ENCODE peak calls at places on chromosomes 2 and 18, in four cellular contexts. L is GM20000, C is uterus, O is iris pigment epithelial cell. Z is an unnamed sample.

GRCh38 chr18:45046226-45046625 is 365.5 kb downstream of the SETBP1 start:
- DNase-seq in C (no peak), L (no peak), O (no peak), Z (no peak)

GRCh38 chr2:5546176-5546575 is 146.0 kb upstream of the SOX11 start:
- DNase-seq in O (peak; percentile 6), L (no peak), C (no peak), Z (no peak)

GRCh38 chr2:190809139-190809764 is 71.4 kb upstream of the GLS start:
- DNase-seq in C (no peak), L (no peak), O (no peak), Z (no peak)

GRCh38 chr2:161905389-161906046 is 168.5 kb downstream of the DPP4 start:
- DNase-seq in L (peak; percentile 37), C (no peak), O (peak; percentile 25), Z (peak; percentile 60)

GRCh38 chr18:62876106-62876505 is 160.8 kb downstream of the PHLPP1 start:
- DNase-seq in O (no peak), C (no peak), L (no peak), Z (no peak)

GRCh38 chr2:11344342-11344955 is at the start of gene ROCK2:
- DNase-seq in O (peak; percentile 77), C (peak; percentile 91), L (peak; percentile 95), Z (peak; percentile 87)

GRCh38 chr2:65432227-65433190 is at the start of gene SPRED2:
- DNase-seq in L (peak; percentile 83), O (peak; percentile 98), C (peak; percentile 93), Z (peak; percentile 89)

GRCh38 chr2:219099319-219099718 is 38.6 kb upstream of the IHH start:
- DNase-seq in O (peak; percentile 73), C (no peak), L (no peak), Z (no peak)

GRCh38 chr18:58997811-58998337 is 133.2 kb downstream of the ZNF532 start:
- DNase-seq in O (peak; percentile 85), L (no peak), C (peak; percentile 46), Z (no peak)

GRCh38 chr18:11178951-11179549 is 29.7 kb upstream of the PIEZO2 start:
- DNase-seq in L (no peak), C (peak; percentile 48), O (peak; percentile 53), Z (no peak)

GRCh38 chr18:24319757-24320156 is 77.9 kb downstream of the OSBPL1A start:
- DNase-seq in C (no peak), L (no peak), O (no peak), Z (no peak)

GRCh38 chr2:1591978-1592907 is 152.1 kb downstream of the PXDN start:
- DNase-seq in L (no peak), C (peak; percentile 85), O (peak; percentile 75), Z (no peak)

GRCh38 chr2:148020036-148020357 is 540 bp downstream of the ORC4 start:
- DNase-seq in L (peak; percentile 21), C (no peak), O (no peak), Z (no peak)

GRCh38 chr2:223654384-223654915 is 52.3 kb upstream of the SCG2 start:
- DNase-seq in O (peak; percentile 67), C (no peak), L (no peak), Z (no peak)

GRCh38 chr2:53641290-53641689 is 126.3 kb upstream of the CHAC2 start:
- DNase-seq in C (no peak), O (no peak), L (no peak), Z (no peak)

GRCh38 chr2:191942114-191943103 is 95.5 kb upstream of the CAVIN2 start:
- DNase-seq in C (no peak), L (no peak), O (peak; percentile 54), Z (no peak)

GRCh38 chr2:96839288-96839874 is 4.4 kb downstream of the ANKRD23 start:
- DNase-seq in L (peak; percentile 55), O (no peak), C (no peak), Z (peak; percentile 77)

GRCh38 chr18:54269924-54270844 is 867 bp downstream of the POLI start:
- DNase-seq in L (peak; percentile 34), O (peak; percentile 44), C (no peak), Z (no peak)

GRCh38 chr18:48668466-48669179 is 129.8 kb downstream of the CTIF start:
- DNase-seq in L (no peak), C (no peak), O (no peak), Z (no peak)

GRCh38 chr2:127081826-127082633 is 24.9 kb downstream of the BIN1 start:
- DNase-seq in O (peak; percentile 50), L (peak; percentile 73), C (peak; percentile 86), Z (peak; percentile 62)

GRCh38 chr2:240567137-240567871 is 980 bp upstream of the RNPEPL1 start:
- DNase-seq in C (peak; percentile 31), L (no peak), O (peak; percentile 61), Z (no peak)

GRCh38 chr2:8475349-8476045 is 206.4 kb upstream of the ID2 start:
- DNase-seq in C (no peak), O (no peak), L (peak; percentile 58), Z (peak; percentile 69)

GRCh38 chr18:9233771-9234440 is 97.3 kb downstream of the ANKRD12 start:
- DNase-seq in O (no peak), L (no peak), C (no peak), Z (no peak)

GRCh38 chr2:230870544-230871360 is 6.0 kb downstream of the ITM2C start:
- DNase-seq in L (no peak), O (no peak), C (no peak), Z (no peak)

GRCh38 chr18:13280066-13280795 is 61.7 kb downstream of the LDLRAD4 start:
- DNase-seq in O (no peak), L (no peak), C (no peak), Z (no peak)

Z was measured in GM06990.